ENCODE peak calls at places on chromosomes 12 and 14, in five cellular contexts. One of them, this sample, is unnamed.

GRCh38 chr14:51464411-51464810 is 187.3 kb upstream of the FRMD6 start:
- DNase-seq in RPMI7951: no peak
- DNase-seq in upper lobe of left lung: no peak
- DNase-seq in BE2C: no peak
- DNase-seq in AG04450: no peak
- DNase-seq in this sample: no peak

GRCh38 chr12:122374707-122375106 is 47.8 kb downstream of the CLIP1 start:
- DNase-seq in BE2C: no peak
- DNase-seq in AG04450: no peak
- DNase-seq in upper lobe of left lung: no peak
- DNase-seq in RPMI7951: no peak
- DNase-seq in this sample: no peak

GRCh38 chr12:105092336-105092735 is 8.1 kb upstream of the ALDH1L2 start:
- DNase-seq in upper lobe of left lung: no peak
- DNase-seq in AG04450: no peak
- DNase-seq in BE2C: no peak
- DNase-seq in RPMI7951: no peak
- DNase-seq in this sample: no peak

GRCh38 chr12:122980192-122981035 is at the start of gene ARL6IP4:
- DNase-seq in BE2C: peak
- DNase-seq in RPMI7951: peak
- DNase-seq in upper lobe of left lung: peak
- DNase-seq in AG04450: no peak
- DNase-seq in this sample: peak

GRCh38 chr12:74381968-74382367 is 155.7 kb upstream of the ATXN7L3B start:
- DNase-seq in RPMI7951: no peak
- DNase-seq in AG04450: no peak
- DNase-seq in upper lobe of left lung: no peak
- DNase-seq in BE2C: no peak
- DNase-seq in this sample: no peak

GRCh38 chr12:52081263-52081733 is 1.8 kb downstream of the SMIM41 start:
- DNase-seq in upper lobe of left lung: no peak
- DNase-seq in AG04450: no peak
- DNase-seq in RPMI7951: no peak
- DNase-seq in BE2C: peak
- DNase-seq in this sample: no peak

GRCh38 chr12:47509398-47509851 is 196.4 kb downstream of the RPAP3 start:
- DNase-seq in AG04450: peak
- DNase-seq in BE2C: no peak
- DNase-seq in RPMI7951: peak
- DNase-seq in upper lobe of left lung: peak
- DNase-seq in this sample: no peak

GRCh38 chr14:99212199-99212598 is 59.8 kb downstream of the BCL11B start:
- DNase-seq in AG04450: no peak
- DNase-seq in RPMI7951: no peak
- DNase-seq in upper lobe of left lung: no peak
- DNase-seq in BE2C: no peak
- DNase-seq in this sample: no peak

GRCh38 chr12:101997102-101997501 is 64.7 kb downstream of the WASHC3 start:
- DNase-seq in BE2C: no peak
- DNase-seq in upper lobe of left lung: no peak
- DNase-seq in AG04450: no peak
- DNase-seq in RPMI7951: no peak
- DNase-seq in this sample: no peak

GRCh38 chr12:46874642-46875041 is 48.8 kb upstream of the SLC38A4 start:
- DNase-seq in BE2C: no peak
- DNase-seq in RPMI7951: peak
- DNase-seq in upper lobe of left lung: no peak
- DNase-seq in AG04450: no peak
- DNase-seq in this sample: no peak

GRCh38 chr12:1047898-1048660 is 57.1 kb downstream of the ERC1 start:
- DNase-seq in upper lobe of left lung: no peak
- DNase-seq in RPMI7951: no peak
- DNase-seq in BE2C: peak
- DNase-seq in AG04450: no peak
- DNase-seq in this sample: no peak

GRCh38 chr12:59911516-59911915 is 315.7 kb downstream of the SLC16A7 start:
- DNase-seq in BE2C: no peak
- DNase-seq in RPMI7951: no peak
- DNase-seq in upper lobe of left lung: no peak
- DNase-seq in AG04450: no peak
- DNase-seq in this sample: no peak

GRCh38 chr12:54173906-54174471 is 14.8 kb downstream of the SMUG1 start:
- DNase-seq in RPMI7951: no peak
- DNase-seq in AG04450: no peak
- DNase-seq in BE2C: no peak
- DNase-seq in upper lobe of left lung: no peak
- DNase-seq in this sample: no peak

GRCh38 chr14:86015916-86016315 is 486.0 kb downstream of the FLRT2 start:
- DNase-seq in AG04450: no peak
- DNase-seq in BE2C: no peak
- DNase-seq in RPMI7951: no peak
- DNase-seq in upper lobe of left lung: no peak
- DNase-seq in this sample: no peak

GRCh38 chr12:132669166-132669879 is 17.8 kb downstream of the POLE start:
- DNase-seq in RPMI7951: no peak
- DNase-seq in AG04450: no peak
- DNase-seq in BE2C: no peak
- DNase-seq in upper lobe of left lung: no peak
- DNase-seq in this sample: no peak

GRCh38 chr12:5770727-5771126 is 174.3 kb downstream of the ANO2 start:
- DNase-seq in RPMI7951: no peak
- DNase-seq in AG04450: no peak
- DNase-seq in upper lobe of left lung: no peak
- DNase-seq in BE2C: no peak
- DNase-seq in this sample: no peak

GRCh38 chr14:88848571-88848970 is 24.1 kb downstream of the TTC8 start:
- DNase-seq in RPMI7951: no peak
- DNase-seq in AG04450: no peak
- DNase-seq in upper lobe of left lung: no peak
- DNase-seq in BE2C: no peak
- DNase-seq in this sample: no peak

GRCh38 chr14:92455231-92455630 is 58.4 kb upstream of the RIN3 start:
- DNase-seq in AG04450: no peak
- DNase-seq in BE2C: no peak
- DNase-seq in upper lobe of left lung: no peak
- DNase-seq in RPMI7951: no peak
- DNase-seq in this sample: no peak

GRCh38 chr14:54610051-54610977 is 43.4 kb downstream of the SAMD4A start:
- DNase-seq in AG04450: no peak
- DNase-seq in upper lobe of left lung: no peak
- DNase-seq in BE2C: no peak
- DNase-seq in RPMI7951: peak
- DNase-seq in this sample: no peak

GRCh38 chr12:1851126-1851791 is 30.9 kb downstream of the LRTM2 start:
- DNase-seq in RPMI7951: peak
- DNase-seq in upper lobe of left lung: no peak
- DNase-seq in BE2C: no peak
- DNase-seq in AG04450: peak
- DNase-seq in this sample: no peak

GRCh38 chr14:73829526-73830431 is 21.9 kb upstream of the PTGR2 start:
- DNase-seq in BE2C: no peak
- DNase-seq in AG04450: peak
- DNase-seq in RPMI7951: peak
- DNase-seq in upper lobe of left lung: peak
- DNase-seq in this sample: no peak

GRCh38 chr14:20657216-20658211 is 16.0 kb upstream of the OR6S1 start:
- DNase-seq in RPMI7951: no peak
- DNase-seq in upper lobe of left lung: no peak
- DNase-seq in AG04450: no peak
- DNase-seq in BE2C: peak
- DNase-seq in this sample: no peak

GRCh38 chr12:53703746-53704145 is 23.5 kb downstream of the CALCOCO1 start:
- DNase-seq in upper lobe of left lung: no peak
- DNase-seq in RPMI7951: no peak
- DNase-seq in AG04450: no peak
- DNase-seq in BE2C: no peak
- DNase-seq in this sample: no peak

GRCh38 chr12:96354326-96354725 is 45.9 kb downstream of the CDK17 start:
- DNase-seq in RPMI7951: no peak
- DNase-seq in AG04450: peak
- DNase-seq in upper lobe of left lung: no peak
- DNase-seq in BE2C: no peak
- DNase-seq in this sample: no peak

GRCh38 chr14:30608533-30609006 is 13.5 kb upstream of the SCFD1 start:
- DNase-seq in RPMI7951: peak
- DNase-seq in AG04450: no peak
- DNase-seq in upper lobe of left lung: no peak
- DNase-seq in BE2C: no peak
- DNase-seq in this sample: no peak

GRCh38 chr12:96132819-96133218 is 61.4 kb upstream of the ELK3 start:
- DNase-seq in BE2C: peak
- DNase-seq in upper lobe of left lung: no peak
- DNase-seq in AG04450: no peak
- DNase-seq in RPMI7951: peak
- DNase-seq in this sample: no peak

GRCh38 chr12:41552507-41553047 is 364.5 kb downstream of the PDZRN4 start:
- DNase-seq in AG04450: no peak
- DNase-seq in BE2C: no peak
- DNase-seq in RPMI7951: no peak
- DNase-seq in upper lobe of left lung: no peak
- DNase-seq in this sample: no peak

This sample was measured in ecto neural progenitor cell.